ENCODE peak calls at places on chromosomes 5 and 9, in nine cellular contexts. H, Z, A, M, J, Q, B, O and W are unnamed samples.

GRCh38 chr9:89491688-89492087 is 6.2 kb downstream of the SEMA4D start:
- DNase-seq in M (no peak), Q (no peak), A (no peak), B (no peak), H (no peak), Z (no peak), O (no peak), J (no peak), W (no peak)

GRCh38 chr9:13279284-13280162 is at the start of gene MPDZ:
- DNase-seq in H (no peak), Q (peak), Z (peak), A (no peak), B (no peak), J (peak), M (no peak), O (peak), W (peak)

GRCh38 chr9:22446950-22447606 is 454 bp downstream of the DMRTA1 start:
- DNase-seq in M (peak), Q (peak), Z (peak), H (peak), A (no peak), O (peak), B (no peak), J (peak), W (peak)

GRCh38 chr5:76363385-76364261 is 39.5 kb upstream of the IQGAP2 start:
- DNase-seq in H (peak), O (no peak), M (no peak), Z (no peak), B (no peak), A (no peak), J (no peak), Q (no peak), W (no peak)

GRCh38 chr5:109281136-109281690 is 128.6 kb downstream of the PJA2 start:
- DNase-seq in O (no peak), J (no peak), Z (no peak), A (no peak), H (peak), Q (no peak), M (no peak), B (no peak), W (no peak)

GRCh38 chr9:94945191-94946144 is 219.0 kb downstream of the AOPEP start:
- DNase-seq in Z (peak), M (no peak), Q (peak), B (no peak), A (no peak), H (no peak), O (no peak), J (no peak), W (peak)

GRCh38 chr5:134436523-134437339 is 25.1 kb upstream of the CDKN2AIPNL start:
- DNase-seq in H (peak), M (peak), O (no peak), J (peak), Z (peak), A (peak), B (peak), Q (no peak), W (peak)

GRCh38 chr5:176721509-176721908 is 74.2 kb downstream of the TSPAN17 start:
- DNase-seq in B (no peak), Z (no peak), M (no peak), Q (no peak), J (no peak), H (no peak), O (no peak), A (no peak), W (no peak)

GRCh38 chr5:102875672-102876071 is 120.6 kb downstream of the PAM start:
- DNase-seq in A (no peak), Q (no peak), J (no peak), B (no peak), H (no peak), O (no peak), M (no peak), Z (no peak), W (no peak)

GRCh38 chr5:95713960-95714710 is 17.0 kb upstream of the RHOBTB3 start:
- DNase-seq in J (no peak), O (no peak), Z (no peak), M (no peak), H (no peak), Q (no peak), A (no peak), B (no peak), W (no peak)

GRCh38 chr9:38412751-38413150 is 11.5 kb downstream of the IGFBPL1 start:
- DNase-seq in Z (no peak), O (no peak), Q (no peak), M (no peak), A (no peak), J (peak), H (no peak), B (no peak), W (no peak)

GRCh38 chr9:98795970-98796363 is 388 bp downstream of the ANKS6 start:
- DNase-seq in J (peak), O (no peak), B (peak), H (peak), Z (peak), A (no peak), M (no peak), Q (no peak), W (no peak)

GRCh38 chr5:850511-851006 is at the start of gene ZDHHC11:
- DNase-seq in O (no peak), M (no peak), Q (no peak), Z (no peak), B (peak), H (no peak), J (peak), A (no peak), W (no peak)

GRCh38 chr9:136529516-136530471 is 16.1 kb downstream of the NOTCH1 start:
- DNase-seq in J (no peak), M (no peak), B (no peak), Z (no peak), Q (no peak), A (no peak), O (no peak), H (no peak), W (no peak)

GRCh38 chr9:18857769-18858168 is 175.2 kb downstream of the SAXO1 start:
- DNase-seq in H (no peak), B (no peak), A (no peak), J (no peak), Z (peak), Q (no peak), M (no peak), O (no peak), W (peak)